ENCODE peak calls at places on chromosomes 16 and 17, in ten cellular contexts. G, O, E, C, K, I, Z, J, Q and L are unnamed samples.

GRCh38 chr16:89370081-89370511 is 120.3 kb downstream of the ANKRD11 start:
- DNase-seq in J (no peak), O (no peak), Q (no peak), E (no peak), G (peak), Z (no peak), C (no peak), K (no peak), I (no peak), L (no peak)

GRCh38 chr16:4917117-4917516 is 19.8 kb downstream of the PPL start:
- DNase-seq in C (no peak), Z (peak), Q (no peak), K (no peak), J (no peak), E (peak), G (peak), I (no peak), O (no peak), L (no peak)

GRCh38 chr17:56680676-56681075 is 87.2 kb downstream of the NOG start:
- DNase-seq in Z (no peak), J (no peak), O (no peak), E (no peak), C (no peak), G (no peak), Q (no peak), K (no peak), I (no peak), L (no peak)

GRCh38 chr16:66250686-66251405 is 115.6 kb upstream of the CDH5 start:
- DNase-seq in Q (no peak), J (no peak), E (peak), O (peak), C (no peak), G (peak), I (no peak), Z (no peak), K (peak), L (no peak)

GRCh38 chr16:61576476-61576875 is 459.8 kb downstream of the CDH8 start:
- DNase-seq in Z (no peak), E (no peak), J (no peak), G (no peak), C (no peak), O (no peak), K (no peak), I (no peak), Q (no peak), L (no peak)

GRCh38 chr17:72822358-72823023 is 270.0 kb downstream of the SLC39A11 start:
- DNase-seq in I (no peak), G (no peak), Z (no peak), C (no peak), K (no peak), Q (no peak), E (no peak), O (no peak), J (no peak), L (no peak)

GRCh38 chr17:16900288-16900882 is 71.5 kb downstream of the TNFRSF13B start:
- DNase-seq in G (no peak), I (no peak), K (no peak), C (no peak), J (no peak), O (no peak), E (no peak), Q (no peak), Z (no peak), L (no peak)

GRCh38 chr17:36124879-36125824 is 21.5 kb downstream of the CCL4 start:
- DNase-seq in G (no peak), E (no peak), Q (no peak), O (no peak), Z (no peak), C (no peak), K (no peak), I (no peak), J (no peak), L (no peak)

GRCh38 chr16:65884018-65884417 is 482.5 kb upstream of the CDH5 start:
- DNase-seq in Z (no peak), Q (no peak), C (no peak), O (no peak), E (no peak), I (no peak), G (peak), J (no peak), K (no peak), L (no peak)

GRCh38 chr16:70395345-70395901 is 43.5 kb downstream of the ST3GAL2 start:
- DNase-seq in G (peak), Q (peak), I (no peak), O (peak), Z (peak), J (peak), C (peak), K (peak), E (peak), L (no peak)

GRCh38 chr17:67390646-67391480 is 13.8 kb downstream of the PITPNC1 start:
- DNase-seq in E (peak), I (no peak), C (peak), K (peak), Q (no peak), Z (peak), O (no peak), G (peak), J (no peak), L (no peak)

GRCh38 chr17:74280093-74280513 is 6.1 kb downstream of the DNAI2 start:
- DNase-seq in Q (no peak), Z (no peak), I (peak), G (no peak), O (no peak), C (no peak), J (no peak), E (no peak), K (no peak), L (no peak)

GRCh38 chr17:63675231-63675606 is 24.7 kb downstream of the LIMD2 start:
- DNase-seq in Z (no peak), I (no peak), C (no peak), O (no peak), G (no peak), E (peak), Q (no peak), K (no peak), J (no peak), L (no peak)

GRCh38 chr17:43601280-43602050 is 55.3 kb upstream of the ETV4 start:
- DNase-seq in Z (no peak), C (no peak), E (no peak), K (no peak), Q (no peak), G (no peak), J (no peak), O (no peak), I (no peak), L (no peak)

GRCh38 chr16:86520317-86521210 is 10.2 kb downstream of the FOXF1 start:
- DNase-seq in G (no peak), O (no peak), E (no peak), Z (no peak), I (no peak), Q (no peak), K (no peak), J (no peak), C (no peak), L (no peak)

GRCh38 chr17:13002761-13003453 is 14.9 kb downstream of the ELAC2 start:
- DNase-seq in K (peak), C (no peak), J (no peak), E (peak), G (peak), Q (peak), I (no peak), Z (peak), O (peak), L (peak)

GRCh38 chr16:79864781-79865391 is 264.3 kb upstream of the MAF start:
- DNase-seq in E (no peak), I (no peak), O (no peak), Z (no peak), Q (no peak), C (no peak), G (no peak), J (no peak), K (no peak), L (no peak)

GRCh38 chr16:85354623-85355514 is 242.6 kb upstream of the CIBAR2 start:
- DNase-seq in E (peak), Z (no peak), J (no peak), C (no peak), I (no peak), Q (no peak), K (no peak), O (no peak), G (peak), L (no peak)

GRCh38 chr17:39339272-39339671 is 62.2 kb downstream of the FBXL20 start:
- DNase-seq in J (no peak), Z (no peak), K (no peak), E (peak), I (no peak), C (no peak), G (no peak), O (no peak), Q (no peak), L (no peak)

GRCh38 chr16:66478733-66479511 is 51.8 kb downstream of the BEAN1 start:
- DNase-seq in O (peak), G (peak), Z (peak), E (peak), J (peak), C (peak), Q (peak), K (peak), I (peak), L (peak)

GRCh38 chr17:12637015-12637414 is 28.7 kb upstream of the MYOCD start:
- DNase-seq in E (peak), K (no peak), Z (peak), Q (no peak), J (no peak), O (no peak), I (no peak), C (no peak), G (peak), L (no peak)

GRCh38 chr17:44204453-44204882 is 4.8 kb upstream of the ATXN7L3 start:
- DNase-seq in E (peak), Z (no peak), O (no peak), K (no peak), G (peak), J (no peak), I (no peak), C (no peak), Q (no peak), L (no peak)

GRCh38 chr16:15672514-15673167 is 22.6 kb downstream of the NDE1 start:
- DNase-seq in Q (peak), E (peak), I (peak), C (peak), J (peak), O (peak), G (peak), K (peak), Z (peak), L (peak)

GRCh38 chr17:16428098-16428882 is 12.9 kb downstream of the TRPV2 start:
- DNase-seq in I (no peak), C (no peak), E (peak), G (peak), K (peak), J (no peak), Q (peak), Z (no peak), O (peak), L (no peak)

GRCh38 chr17:67063146-67063545 is 18.8 kb downstream of the CACNG1 start:
- DNase-seq in C (no peak), K (no peak), Z (no peak), I (no peak), E (no peak), O (no peak), G (no peak), J (no peak), Q (no peak), L (no peak)

GRCh38 chr17:48753794-48754499 is 25.4 kb upstream of the HOXB13 start:
- DNase-seq in C (no peak), J (no peak), G (peak), Q (no peak), E (no peak), O (no peak), I (no peak), Z (peak), K (no peak), L (no peak)

GRCh38 chr17:78883533-78884131 is 19.4 kb downstream of the CEP295NL start:
- DNase-seq in J (no peak), E (peak), Q (no peak), Z (peak), I (no peak), O (peak), K (peak), G (peak), C (no peak), L (no peak)

GRCh38 chr17:80263253-80264047 is 2.8 kb downstream of the RNF213 start:
- DNase-seq in G (peak), E (peak), K (peak), O (peak), Q (peak), C (peak), Z (peak), I (peak), J (peak), L (peak)

GRCh38 chr16:8961811-8962390 is 1.8 kb downstream of the USP7 start:
- DNase-seq in J (no peak), G (no peak), Z (no peak), I (no peak), Q (no peak), E (no peak), K (peak), O (no peak), C (peak), L (no peak)

GRCh38 chr16:62289230-62289629 is 253.0 kb upstream of the CDH8 start:
- DNase-seq in I (no peak), K (no peak), J (no peak), E (no peak), Z (no peak), C (no peak), G (no peak), O (no peak), Q (no peak), L (no peak)

GRCh38 chr17:74303300-74303699 is 22.7 kb upstream of the KIF19 start:
- DNase-seq in O (no peak), J (no peak), Q (no peak), E (no peak), G (no peak), C (peak), Z (no peak), K (peak), I (no peak), L (no peak)

GRCh38 chr17:61280338-61280737 is 119.3 kb upstream of the TBX2 start:
- DNase-seq in C (no peak), I (no peak), E (no peak), J (no peak), K (no peak), Z (no peak), O (no peak), Q (no peak), G (peak), L (no peak)

GRCh38 chr16:68086860-68087268 is 1.7 kb downstream of the NFATC3 start:
- DNase-seq in C (no peak), K (no peak), Z (no peak), E (no peak), I (no peak), G (peak), Q (no peak), J (no peak), O (no peak), L (no peak)

GRCh38 chr17:75270218-75270965 is 639 bp downstream of the MIF4GD start:
- DNase-seq in G (peak), Z (peak), C (peak), J (peak), K (peak), E (peak), Q (peak), I (no peak), O (peak), L (peak)

GRCh38 chr16:52705192-52705591 is 158.2 kb upstream of the TOX3 start:
- DNase-seq in C (no peak), K (no peak), J (no peak), G (no peak), O (no peak), Q (no peak), E (no peak), I (no peak), Z (no peak), L (no peak)